ENCODE peak calls at places on chromosomes 3 and 15, in eight cellular contexts. H is AG04450, U is A549, F is PC-3, Q is uterus, C is astrocyte, Z is HCT116, X is neural progenitor cell. J is an unnamed sample.

GRCh38 chr3:186526256-186526606 is 17.9 kb downstream of the CRYGS start:
- DNase-seq in U (no peak), Q (no peak), C (no peak), H (no peak), Z (no peak), X (no peak), F (no peak), J (no peak)

GRCh38 chr3:70994644-70995043 is 588.9 kb downstream of the FOXP1 start:
- DNase-seq in Q (no peak), X (no peak), Z (no peak), C (no peak), U (no peak), H (no peak), F (no peak), J (no peak)

GRCh38 chr15:43093026-43093425 is 12.8 kb downstream of the UBR1 start:
- DNase-seq in C (peak; percentile 87), H (peak; percentile 43), Q (no peak), U (no peak), Z (no peak), X (no peak), F (no peak), J (no peak)

GRCh38 chr15:51162865-51163762 is 68.4 kb upstream of the TNFAIP8L3 start:
- DNase-seq in U (peak; percentile 64), C (peak; percentile 74), X (peak; percentile 75), H (peak; percentile 30), F (peak; percentile 75), Z (peak; percentile 33), Q (peak; percentile 71), J (peak; percentile 32)

GRCh38 chr3:59563966-59564365 is 514.1 kb upstream of the CFAP20DC start:
- DNase-seq in H (no peak), Z (no peak), F (no peak), C (peak; percentile 85), U (no peak), X (no peak), Q (no peak), J (no peak)

GRCh38 chr3:97719156-97719821 is 45.3 kb upstream of the ARL6 start:
- DNase-seq in U (peak; percentile 69), Q (peak; percentile 28), Z (peak; percentile 52), C (peak; percentile 37), X (peak; percentile 79), H (peak; percentile 34), F (peak; percentile 88), J (peak; percentile 4)

GRCh38 chr3:143881102-143881501 is 32.8 kb upstream of the SLC9A9 start:
- DNase-seq in U (no peak), C (no peak), F (no peak), Z (no peak), X (no peak), Q (no peak), H (no peak), J (no peak)

GRCh38 chr15:36598529-36599177 is 19.2 kb downstream of the CDIN1 start:
- DNase-seq in Z (no peak), Q (no peak), X (no peak), H (no peak), C (no peak), F (no peak), U (no peak), J (no peak)

DNA sequence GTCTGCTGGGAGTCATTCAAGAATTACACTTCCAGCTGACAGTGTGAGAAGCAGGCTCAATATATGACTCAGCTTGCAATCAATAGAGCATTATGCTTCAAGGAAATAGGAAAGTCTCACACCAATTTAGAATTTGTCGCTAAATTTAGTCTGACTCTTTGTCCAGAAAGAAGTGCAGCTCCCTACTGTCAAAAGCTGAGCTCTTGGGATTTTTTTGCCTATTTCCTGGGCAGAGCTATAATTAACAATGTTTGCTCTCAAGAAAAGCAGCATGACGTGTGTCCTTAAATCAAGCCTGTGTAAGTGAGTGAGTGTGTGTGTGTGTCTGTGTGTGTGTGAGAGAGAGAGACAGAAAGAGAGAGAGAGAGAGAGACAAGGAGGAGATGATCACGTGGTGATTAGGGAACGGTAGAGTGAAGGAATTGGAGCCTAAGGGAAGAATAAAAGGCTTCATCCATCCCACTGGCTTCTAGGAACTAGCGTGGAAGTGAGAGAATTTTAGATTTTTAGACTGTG is 16.4 kb upstream of the SLC35G2 start:
- DNase-seq in U (no peak), X (no peak), C (peak; percentile 43), Z (peak; percentile 58), Q (peak; percentile 17), H (no peak), F (peak; percentile 12), J (peak; percentile 10)
- H3K27ac ChIP-seq in U (no peak overlapping the region), X (no peak overlapping the region), C (no peak overlapping the region), Z (peak overlapping the region; percentile 40), Q (peak overlapping the region; percentile 23), H (no peak overlapping the region), F (no peak overlapping the region), J (no peak overlapping the region)

DNA sequence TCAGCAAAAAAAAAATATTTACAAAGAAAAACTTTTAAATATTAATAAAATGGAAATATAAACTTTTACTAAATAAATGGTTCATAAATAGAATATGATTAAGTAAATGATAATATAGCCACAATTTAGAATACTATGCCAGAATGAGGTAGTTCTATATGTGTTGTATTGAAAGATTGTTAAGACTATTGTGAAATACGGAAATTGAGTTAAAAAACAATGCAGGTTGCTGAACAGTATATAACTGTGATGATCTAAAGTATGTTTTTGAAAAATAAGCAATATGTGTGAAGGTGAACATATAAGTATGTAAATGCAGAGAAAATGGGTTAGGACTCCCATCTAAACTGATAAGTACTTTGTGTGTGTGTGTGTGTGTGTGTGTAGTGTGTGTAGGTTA is 1.2 kb downstream of the ZNF35 start:
- DNase-seq in Z (no peak), X (no peak), F (no peak), H (no peak), U (no peak), Q (no peak), C (no peak), J (no peak)
- H3K27ac ChIP-seq in Z (no peak overlapping the region), X (no peak overlapping the region), F (no peak overlapping the region), H (no peak overlapping the region), U (no peak overlapping the region), Q (no peak overlapping the region), C (no peak overlapping the region), J (no peak overlapping the region)

DNA sequence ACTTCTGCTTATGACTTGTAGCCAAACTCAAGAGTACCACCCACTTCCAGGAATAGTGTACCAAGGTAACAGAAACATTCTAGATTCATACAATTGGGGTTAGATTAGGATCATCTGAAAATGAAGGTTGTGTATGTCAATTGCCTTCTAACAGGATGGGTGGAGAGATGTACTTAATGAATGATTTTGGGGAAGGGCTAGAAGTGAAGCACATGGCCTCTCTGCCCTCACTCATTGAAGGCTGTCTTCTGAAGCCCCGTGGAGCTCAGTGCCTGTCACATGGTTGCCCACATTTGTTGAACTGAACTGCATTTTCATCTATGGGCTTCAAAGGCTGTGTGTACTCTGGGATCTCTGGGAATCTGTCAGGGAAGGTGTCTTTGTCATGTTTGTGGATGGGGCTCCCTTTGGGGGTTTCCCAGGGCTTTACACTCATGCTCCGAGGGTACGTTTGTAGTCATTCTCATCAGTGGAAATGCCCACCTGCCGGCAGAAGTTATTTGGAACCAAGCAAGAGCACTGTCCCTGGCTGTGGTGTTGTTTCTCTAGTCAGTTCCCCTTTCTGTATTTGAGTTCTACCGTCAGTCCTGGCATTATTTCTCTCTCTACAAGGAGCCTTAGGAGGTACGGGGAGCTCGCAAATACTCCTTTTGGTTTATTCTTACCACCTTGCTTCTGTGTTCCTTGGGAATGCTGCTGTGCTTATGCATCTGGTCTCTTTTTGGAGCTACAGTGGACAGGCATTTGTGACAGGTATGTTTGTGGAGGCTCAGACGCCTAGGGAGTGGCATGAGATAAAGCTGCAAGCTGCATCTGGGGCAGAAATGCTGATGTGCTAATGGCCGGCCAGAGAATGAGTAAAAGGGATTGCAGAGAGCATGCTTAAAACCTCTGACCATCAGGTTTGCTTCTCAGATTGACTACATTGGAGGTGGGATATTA is 22.4 kb downstream of the CD86 start:
- DNase-seq in Z (no peak), F (no peak), Q (no peak), U (no peak), X (no peak), C (no peak), H (no peak), J (no peak)
- H3K27ac ChIP-seq in Z (no peak overlapping the region), F (no peak overlapping the region), Q (no peak overlapping the region), U (no peak overlapping the region), X (no peak overlapping the region), C (no peak overlapping the region), H (no peak overlapping the region), J (no peak overlapping the region)

GRCh38 chr3:163548005-163548404 is 1530.3 kb downstream of the SI start:
- DNase-seq in U (no peak), C (no peak), F (no peak), H (no peak), Z (no peak), Q (no peak), X (no peak), J (no peak)
- H3K27ac ChIP-seq in U (no peak overlapping the region), C (no peak overlapping the region), F (no peak overlapping the region), H (no peak overlapping the region), Z (no peak overlapping the region), Q (no peak overlapping the region), X (no peak overlapping the region), J (no peak overlapping the region)

DNA sequence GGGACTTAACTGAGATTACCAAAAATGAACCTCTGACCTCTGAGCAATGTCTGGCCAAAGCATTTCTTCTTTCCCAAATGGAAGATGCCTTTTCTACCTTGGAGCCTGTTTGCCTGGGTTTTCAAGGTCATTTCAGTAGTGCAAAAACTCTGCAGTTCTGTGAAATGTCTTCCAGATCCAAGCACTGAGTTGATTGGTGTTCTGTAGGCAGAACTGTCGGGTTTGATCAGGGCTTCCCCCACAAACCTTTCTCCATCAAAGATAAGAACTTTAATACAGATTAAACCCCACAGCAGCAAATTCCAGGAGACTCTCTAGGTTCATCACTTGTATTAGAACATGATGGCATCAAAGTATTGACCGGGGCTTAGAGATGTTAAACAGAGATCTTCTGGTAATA is 192.7 kb upstream of the TOPAZ1 start:
- DNase-seq in Z (no peak), U (no peak), C (no peak), H (no peak), Q (no peak), F (no peak), X (no peak), J (no peak)
- H3K27ac ChIP-seq in Z (no peak overlapping the region), U (no peak overlapping the region), C (no peak overlapping the region), H (no peak overlapping the region), Q (no peak overlapping the region), F (no peak overlapping the region), X (no peak overlapping the region), J (peak overlapping the region; percentile 32)

J was measured in caudate nucleus.